ENCODE peak calls at places on chromosomes 5 and 9, in five cellular contexts. One of them, this sample, is unnamed.

GRCh38 chr9:95024097-95024671 is 293.3 kb downstream of the FANCC start:
- DNase-seq in EH: peak
- DNase-seq in fibroblast of mammary gland: no peak
- DNase-seq in GM10248: no peak
- DNase-seq in A172: peak
- DNase-seq in this sample: no peak

GRCh38 chr5:97534166-97534565 is 351.1 kb upstream of the RIOK2 start:
- DNase-seq in EH: peak
- DNase-seq in GM10248: peak
- DNase-seq in fibroblast of mammary gland: peak
- DNase-seq in A172: peak
- DNase-seq in this sample: no peak

GRCh38 chr5:73104326-73104725 is 16.0 kb upstream of the TMEM171 start:
- DNase-seq in fibroblast of mammary gland: no peak
- DNase-seq in EH: no peak
- DNase-seq in A172: no peak
- DNase-seq in GM10248: no peak
- DNase-seq in this sample: no peak

GRCh38 chr5:78328585-78329173 is 31.7 kb upstream of the SCAMP1 start:
- DNase-seq in fibroblast of mammary gland: peak
- DNase-seq in A172: no peak
- DNase-seq in GM10248: no peak
- DNase-seq in EH: peak
- DNase-seq in this sample: no peak

GRCh38 chr5:50655067-50655809 is 11.2 kb upstream of the PARP8 start:
- DNase-seq in fibroblast of mammary gland: no peak
- DNase-seq in EH: no peak
- DNase-seq in GM10248: no peak
- DNase-seq in A172: no peak
- DNase-seq in this sample: no peak

GRCh38 chr5:79847561-79847960 is 143.5 kb downstream of the MTX3 start:
- DNase-seq in EH: no peak
- DNase-seq in GM10248: no peak
- DNase-seq in fibroblast of mammary gland: no peak
- DNase-seq in A172: no peak
- DNase-seq in this sample: no peak

GRCh38 chr5:151557951-151558350 is 33.2 kb downstream of the FAT2 start:
- DNase-seq in GM10248: no peak
- DNase-seq in A172: no peak
- DNase-seq in fibroblast of mammary gland: no peak
- DNase-seq in EH: no peak
- DNase-seq in this sample: no peak

GRCh38 chr5:167582263-167582662 is 709.2 kb upstream of the WWC1 start:
- DNase-seq in GM10248: no peak
- DNase-seq in EH: peak
- DNase-seq in A172: peak
- DNase-seq in fibroblast of mammary gland: peak
- DNase-seq in this sample: no peak

GRCh38 chr5:73838901-73839300 is 212.9 kb downstream of the ARHGEF28 start:
- DNase-seq in GM10248: no peak
- DNase-seq in A172: no peak
- DNase-seq in EH: no peak
- DNase-seq in fibroblast of mammary gland: no peak
- DNase-seq in this sample: no peak

GRCh38 chr5:178325311-178326053 is 92.9 kb upstream of the PHYKPL start:
- DNase-seq in GM10248: no peak
- DNase-seq in EH: no peak
- DNase-seq in fibroblast of mammary gland: no peak
- DNase-seq in A172: no peak
- DNase-seq in this sample: no peak

GRCh38 chr9:18379073-18379811 is 94.7 kb upstream of the ADAMTSL1 start:
- DNase-seq in fibroblast of mammary gland: peak
- DNase-seq in EH: peak
- DNase-seq in GM10248: no peak
- DNase-seq in A172: peak
- DNase-seq in this sample: no peak

GRCh38 chr5:73233461-73234151 is 60.6 kb downstream of the TMEM174 start:
- DNase-seq in EH: no peak
- DNase-seq in GM10248: no peak
- DNase-seq in A172: no peak
- DNase-seq in fibroblast of mammary gland: no peak
- DNase-seq in this sample: no peak

GRCh38 chr5:97425511-97425910 is 242.5 kb upstream of the RIOK2 start:
- DNase-seq in EH: peak
- DNase-seq in GM10248: no peak
- DNase-seq in A172: no peak
- DNase-seq in fibroblast of mammary gland: peak
- DNase-seq in this sample: no peak

GRCh38 chr5:612498-613424 is 621 bp downstream of the CEP72 start:
- DNase-seq in fibroblast of mammary gland: peak
- DNase-seq in GM10248: no peak
- DNase-seq in A172: peak
- DNase-seq in EH: peak
- DNase-seq in this sample: no peak

GRCh38 chr9:16434522-16434921 is 435.9 kb downstream of the BNC2 start:
- DNase-seq in EH: peak
- DNase-seq in fibroblast of mammary gland: peak
- DNase-seq in A172: no peak
- DNase-seq in GM10248: no peak
- DNase-seq in this sample: no peak

GRCh38 chr9:92097997-92098482 is 17.2 kb downstream of the SPTLC1 start:
- DNase-seq in fibroblast of mammary gland: peak
- DNase-seq in GM10248: no peak
- DNase-seq in EH: peak
- DNase-seq in A172: peak
- DNase-seq in this sample: no peak

GRCh38 chr5:75909223-75909622 is 174.0 kb upstream of the SV2C start:
- DNase-seq in EH: no peak
- DNase-seq in fibroblast of mammary gland: no peak
- DNase-seq in GM10248: no peak
- DNase-seq in A172: no peak
- DNase-seq in this sample: no peak

GRCh38 chr9:136011703-136012496 is 50.7 kb upstream of the UBAC1 start:
- DNase-seq in A172: no peak
- DNase-seq in GM10248: no peak
- DNase-seq in EH: peak
- DNase-seq in fibroblast of mammary gland: peak
- DNase-seq in this sample: no peak

GRCh38 chr9:130461731-130462130 is 17.0 kb downstream of the ASS1 start:
- DNase-seq in EH: no peak
- DNase-seq in A172: no peak
- DNase-seq in GM10248: no peak
- DNase-seq in fibroblast of mammary gland: no peak
- DNase-seq in this sample: no peak

GRCh38 chr9:106958955-106959657 is 96.1 kb downstream of the ZNF462 start:
- DNase-seq in fibroblast of mammary gland: peak
- DNase-seq in GM10248: no peak
- DNase-seq in A172: peak
- DNase-seq in EH: peak
- DNase-seq in this sample: no peak

GRCh38 chr9:29555452-29555851 is 1982.2 kb upstream of the C9orf72 start:
- DNase-seq in fibroblast of mammary gland: no peak
- DNase-seq in GM10248: no peak
- DNase-seq in A172: no peak
- DNase-seq in EH: no peak
- DNase-seq in this sample: no peak

GRCh38 chr9:71608825-71609452 is 159.4 kb downstream of the CEMIP2 start:
- DNase-seq in GM10248: no peak
- DNase-seq in fibroblast of mammary gland: no peak
- DNase-seq in A172: peak
- DNase-seq in EH: peak
- DNase-seq in this sample: no peak

GRCh38 chr9:23581936-23582335 is 244.1 kb downstream of the ELAVL2 start:
- DNase-seq in A172: no peak
- DNase-seq in fibroblast of mammary gland: peak
- DNase-seq in GM10248: no peak
- DNase-seq in EH: no peak
- DNase-seq in this sample: no peak

This sample was measured in NCI-H2107.